ENCODE peak calls at places on chromosome 7, in seven cellular contexts. One of them, this sample, is unnamed.

GRCh38 chr7:1706721-1707613 is 36.9 kb downstream of the ELFN1 start:
- DNase-seq in ovary: no peak
- DNase-seq in tibial artery: no peak
- DNase-seq in GM13976: peak; percentile 26
- DNase-seq in BE2C: peak; percentile 20
- DNase-seq in nephron progenitor cell: no peak
- DNase-seq in cardiac muscle cell: no peak
- DNase-seq in this sample: no peak

GRCh38 chr7:37052673-37053072 is 328.4 kb upstream of the AOAH start:
- DNase-seq in ovary: no peak
- DNase-seq in tibial artery: no peak
- DNase-seq in GM13976: no peak
- DNase-seq in BE2C: no peak
- DNase-seq in nephron progenitor cell: peak; percentile 84
- DNase-seq in cardiac muscle cell: peak; percentile 68
- DNase-seq in this sample: peak; percentile 36

GRCh38 chr7:137986252-137987010 is 15.5 kb downstream of the CREB3L2 start:
- DNase-seq in ovary: no peak
- DNase-seq in tibial artery: peak; percentile 72
- DNase-seq in GM13976: no peak
- DNase-seq in BE2C: no peak
- DNase-seq in nephron progenitor cell: no peak
- DNase-seq in cardiac muscle cell: peak; percentile 91
- DNase-seq in this sample: peak; percentile 89

GRCh38 chr7:44750921-44751571 is 2.4 kb downstream of the ZMIZ2 start:
- DNase-seq in ovary: no peak
- DNase-seq in tibial artery: no peak
- DNase-seq in GM13976: peak; percentile 84
- DNase-seq in BE2C: no peak
- DNase-seq in nephron progenitor cell: no peak
- DNase-seq in cardiac muscle cell: no peak
- DNase-seq in this sample: no peak

GRCh38 chr7:90345548-90346319 is 782 bp upstream of the GTPBP10 start:
- DNase-seq in ovary: no peak
- DNase-seq in tibial artery: no peak
- DNase-seq in GM13976: peak; percentile 25
- DNase-seq in BE2C: no peak
- DNase-seq in nephron progenitor cell: no peak
- DNase-seq in cardiac muscle cell: peak; percentile 64
- DNase-seq in this sample: peak; percentile 61

GRCh38 chr7:108012499-108013430 is 9.8 kb upstream of the LAMB1 start:
- DNase-seq in ovary: no peak
- DNase-seq in tibial artery: no peak
- DNase-seq in GM13976: no peak
- DNase-seq in BE2C: no peak
- DNase-seq in nephron progenitor cell: no peak
- DNase-seq in cardiac muscle cell: peak; percentile 80
- DNase-seq in this sample: peak; percentile 66

GRCh38 chr7:135930565-135931423 is 46.4 kb downstream of the MTPN start:
- DNase-seq in ovary: no peak
- DNase-seq in tibial artery: no peak
- DNase-seq in GM13976: no peak
- DNase-seq in BE2C: peak; percentile 66
- DNase-seq in nephron progenitor cell: no peak
- DNase-seq in cardiac muscle cell: peak; percentile 56
- DNase-seq in this sample: peak; percentile 76

GRCh38 chr7:86282014-86282682 is 361.6 kb upstream of the GRM3 start:
- DNase-seq in ovary: no peak
- DNase-seq in tibial artery: no peak
- DNase-seq in GM13976: no peak
- DNase-seq in BE2C: peak; percentile 3
- DNase-seq in nephron progenitor cell: no peak
- DNase-seq in cardiac muscle cell: no peak
- DNase-seq in this sample: no peak

GRCh38 chr7:139046143-139046542 is 10.3 kb upstream of the ZC3HAV1L start:
- DNase-seq in ovary: no peak
- DNase-seq in tibial artery: no peak
- DNase-seq in GM13976: no peak
- DNase-seq in BE2C: no peak
- DNase-seq in nephron progenitor cell: no peak
- DNase-seq in cardiac muscle cell: no peak
- DNase-seq in this sample: no peak

GRCh38 chr7:5780801-5781496 is 514 bp downstream of the RNF216 start:
- DNase-seq in ovary: peak; percentile 46
- DNase-seq in tibial artery: peak; percentile 34
- DNase-seq in GM13976: peak; percentile 66
- DNase-seq in BE2C: peak; percentile 43
- DNase-seq in nephron progenitor cell: peak; percentile 66
- DNase-seq in cardiac muscle cell: peak; percentile 36
- DNase-seq in this sample: peak; percentile 35

GRCh38 chr7:2243483-2243840 is 1.4 kb downstream of the NUDT1 start:
- DNase-seq in ovary: no peak
- DNase-seq in tibial artery: no peak
- DNase-seq in GM13976: no peak
- DNase-seq in BE2C: no peak
- DNase-seq in nephron progenitor cell: no peak
- DNase-seq in cardiac muscle cell: no peak
- DNase-seq in this sample: no peak

GRCh38 chr7:40499718-40500117 is 364.9 kb downstream of the SUGCT start:
- DNase-seq in ovary: no peak
- DNase-seq in tibial artery: no peak
- DNase-seq in GM13976: no peak
- DNase-seq in BE2C: no peak
- DNase-seq in nephron progenitor cell: no peak
- DNase-seq in cardiac muscle cell: no peak
- DNase-seq in this sample: no peak

GRCh38 chr7:35026154-35026553 is 11.1 kb downstream of the DPY19L1 start:
- DNase-seq in ovary: no peak
- DNase-seq in tibial artery: no peak
- DNase-seq in GM13976: no peak
- DNase-seq in BE2C: no peak
- DNase-seq in nephron progenitor cell: no peak
- DNase-seq in cardiac muscle cell: no peak
- DNase-seq in this sample: no peak

GRCh38 chr7:74503943-74504342 is 50.2 kb downstream of the GTF2IRD1 start:
- DNase-seq in ovary: no peak
- DNase-seq in tibial artery: no peak
- DNase-seq in GM13976: no peak
- DNase-seq in BE2C: no peak
- DNase-seq in nephron progenitor cell: no peak
- DNase-seq in cardiac muscle cell: no peak
- DNase-seq in this sample: no peak

GRCh38 chr7:23012797-23013714 is 874 bp downstream of the HYCC1 start:
- DNase-seq in ovary: peak; percentile 36
- DNase-seq in tibial artery: peak; percentile 31
- DNase-seq in GM13976: no peak
- DNase-seq in BE2C: no peak
- DNase-seq in nephron progenitor cell: peak; percentile 73
- DNase-seq in cardiac muscle cell: no peak
- DNase-seq in this sample: peak; percentile 29
- TF ChIP-seq CTCF in ovary: no peak
- TF ChIP-seq CTCF in tibial artery: no peak
- TF ChIP-seq CTCF in GM13976: no peak
- TF ChIP-seq CTCF in BE2C: no peak
- TF ChIP-seq CTCF in nephron progenitor cell: no peak
- TF ChIP-seq CTCF in cardiac muscle cell: no peak
- TF ChIP-seq CTCF in this sample: no peak

GRCh38 chr7:142153400-142153799 is 41.9 kb downstream of the MGAM2 start:
- DNase-seq in ovary: no peak
- DNase-seq in tibial artery: no peak
- DNase-seq in GM13976: no peak
- DNase-seq in BE2C: no peak
- DNase-seq in nephron progenitor cell: peak; percentile 12
- DNase-seq in cardiac muscle cell: no peak
- DNase-seq in this sample: peak; percentile 38
- TF ChIP-seq CTCF in ovary: no peak
- TF ChIP-seq CTCF in tibial artery: no peak
- TF ChIP-seq CTCF in GM13976: no peak
- TF ChIP-seq CTCF in BE2C: peak; percentile 44
- TF ChIP-seq CTCF in nephron progenitor cell: no peak
- TF ChIP-seq CTCF in cardiac muscle cell: no peak
- TF ChIP-seq CTCF in this sample: peak; percentile 56

DNA sequence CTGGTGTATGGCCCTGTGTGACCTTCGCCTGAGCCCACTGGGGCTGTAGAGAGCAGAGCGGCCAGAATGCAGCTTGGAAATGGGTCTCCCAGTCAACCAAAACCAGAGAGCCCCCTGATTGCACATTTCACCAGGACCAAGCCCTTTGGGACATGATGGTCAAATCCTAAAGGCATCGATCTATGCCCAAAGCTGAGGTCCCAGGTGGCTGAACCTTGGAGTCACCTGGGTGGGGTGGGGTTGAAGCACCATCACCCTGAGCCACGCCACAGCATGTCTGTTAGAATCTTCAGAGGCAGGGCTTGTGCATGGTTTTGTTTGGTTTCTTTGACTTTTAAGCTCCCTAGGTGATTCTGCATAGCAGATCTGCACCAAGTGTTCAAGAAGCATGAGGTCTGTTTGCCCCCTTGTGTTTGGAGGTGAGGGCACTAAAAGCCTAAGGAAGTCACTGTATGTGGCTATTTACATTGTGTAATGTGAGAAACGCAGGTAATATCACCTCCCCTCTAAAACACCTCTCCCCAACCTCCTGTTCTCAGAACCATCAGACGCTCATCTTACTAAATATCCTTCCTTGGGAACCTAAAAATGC is 9.6 kb downstream of the PKD1L1 start:
- DNase-seq in ovary: no peak
- DNase-seq in tibial artery: no peak
- DNase-seq in GM13976: no peak
- DNase-seq in BE2C: no peak
- DNase-seq in nephron progenitor cell: no peak
- DNase-seq in cardiac muscle cell: no peak
- DNase-seq in this sample: peak; percentile 23
- TF ChIP-seq CTCF in ovary: no peak
- TF ChIP-seq CTCF in tibial artery: no peak
- TF ChIP-seq CTCF in GM13976: no peak
- TF ChIP-seq CTCF in BE2C: no peak
- TF ChIP-seq CTCF in nephron progenitor cell: no peak
- TF ChIP-seq CTCF in cardiac muscle cell: peak; percentile 10
- TF ChIP-seq CTCF in this sample: no peak

DNA sequence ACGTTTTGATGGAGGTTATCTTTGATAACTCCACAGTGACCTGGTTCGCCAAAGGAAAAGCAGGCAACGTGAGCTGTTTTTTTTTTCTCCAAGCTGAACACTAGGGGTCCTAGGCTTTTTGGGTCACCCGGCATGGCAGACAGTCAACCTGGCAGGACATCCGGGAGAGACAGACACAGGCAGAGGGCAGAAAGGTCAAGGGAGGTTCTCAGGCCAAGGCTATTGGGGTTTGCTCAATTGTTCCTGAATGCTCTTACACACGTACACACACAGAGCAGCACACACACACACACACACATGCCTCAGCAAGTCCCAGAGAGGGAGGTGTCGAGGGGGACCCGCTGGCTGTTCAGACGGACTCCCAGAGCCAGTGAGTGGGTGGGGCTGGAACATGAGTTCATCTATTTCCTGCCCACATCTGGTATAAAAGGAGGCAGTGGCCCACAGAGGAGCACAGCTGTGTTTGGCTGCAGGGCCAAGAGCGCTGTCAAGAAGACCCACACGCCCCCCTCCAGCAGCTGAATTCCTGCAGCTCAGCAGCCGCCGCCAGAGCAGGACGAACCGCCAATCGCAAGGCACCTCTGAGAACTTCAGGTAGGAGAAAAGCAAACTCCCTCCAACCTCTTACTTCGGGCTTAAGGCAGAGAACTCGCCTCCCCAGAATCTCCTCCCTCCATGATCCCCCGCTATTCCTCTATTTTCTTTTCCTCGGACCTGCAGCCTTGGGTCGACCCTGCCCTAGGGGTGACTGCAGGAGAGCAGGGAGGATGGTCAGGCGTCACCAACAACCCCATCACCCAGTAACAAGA is at the start of gene SERPINE1:
- DNase-seq in ovary: peak; percentile 95
- DNase-seq in tibial artery: peak; percentile 97
- DNase-seq in GM13976: peak; percentile 85
- DNase-seq in BE2C: peak; percentile 62
- DNase-seq in nephron progenitor cell: peak; percentile 60
- DNase-seq in cardiac muscle cell: peak; percentile 100
- DNase-seq in this sample: peak; percentile 100
- TF ChIP-seq CTCF in ovary: no peak
- TF ChIP-seq CTCF in tibial artery: no peak
- TF ChIP-seq CTCF in GM13976: peak; percentile 7
- TF ChIP-seq CTCF in BE2C: peak; percentile 54
- TF ChIP-seq CTCF in nephron progenitor cell: peak; percentile 17
- TF ChIP-seq CTCF in cardiac muscle cell: peak; percentile 30
- TF ChIP-seq CTCF in this sample: peak; percentile 9

GRCh38 chr7:45897042-45897690 is 8.9 kb downstream of the IGFBP1 start:
- DNase-seq in ovary: no peak
- DNase-seq in tibial artery: no peak
- DNase-seq in GM13976: no peak
- DNase-seq in BE2C: no peak
- DNase-seq in nephron progenitor cell: no peak
- DNase-seq in cardiac muscle cell: peak; percentile 86
- DNase-seq in this sample: peak; percentile 79

GRCh38 chr7:45902820-45903219 is 14.5 kb downstream of the IGFBP1 start:
- DNase-seq in ovary: no peak
- DNase-seq in tibial artery: no peak
- DNase-seq in GM13976: no peak
- DNase-seq in BE2C: no peak
- DNase-seq in nephron progenitor cell: no peak
- DNase-seq in cardiac muscle cell: no peak
- DNase-seq in this sample: no peak

GRCh38 chr7:45898241-45898640 is 10.0 kb downstream of the IGFBP1 start:
- DNase-seq in ovary: no peak
- DNase-seq in tibial artery: no peak
- DNase-seq in GM13976: no peak
- DNase-seq in BE2C: no peak
- DNase-seq in nephron progenitor cell: no peak
- DNase-seq in cardiac muscle cell: no peak
- DNase-seq in this sample: peak; percentile 73

DNA sequence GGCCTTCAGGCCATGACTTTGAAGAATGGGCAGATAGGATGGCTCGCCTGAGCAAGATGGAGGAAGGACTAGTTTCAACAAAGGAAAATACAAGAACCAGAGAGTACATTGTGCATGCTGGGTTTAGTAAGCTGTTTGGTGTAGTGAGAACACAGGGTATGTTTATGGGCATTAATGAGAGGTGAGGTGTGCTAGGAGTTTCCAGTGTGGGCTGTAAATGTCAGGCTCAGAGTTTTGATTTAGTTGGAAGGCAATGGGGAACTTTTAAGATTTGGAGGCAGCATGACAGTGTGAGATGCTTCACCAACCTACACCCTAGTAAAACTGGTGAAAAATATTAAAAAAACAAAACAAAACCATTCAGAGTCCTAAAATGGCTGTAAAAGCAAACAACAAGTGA is 13.3 kb downstream of the IGFBP1 start:
- DNase-seq in ovary: no peak
- DNase-seq in tibial artery: no peak
- DNase-seq in GM13976: no peak
- DNase-seq in BE2C: no peak
- DNase-seq in nephron progenitor cell: no peak
- DNase-seq in cardiac muscle cell: no peak
- DNase-seq in this sample: no peak
- TF ChIP-seq CTCF in ovary: no peak
- TF ChIP-seq CTCF in tibial artery: no peak
- TF ChIP-seq CTCF in GM13976: no peak
- TF ChIP-seq CTCF in BE2C: no peak
- TF ChIP-seq CTCF in nephron progenitor cell: no peak
- TF ChIP-seq CTCF in cardiac muscle cell: no peak
- TF ChIP-seq CTCF in this sample: no peak